ENCODE peak calls at places on chromosomes 13 and 19, in six cellular contexts. X is ecto neural progenitor cell, Z is Right ventricle myocardium inferior, E is AG04449, S is hepatic stellate cell, T is cardiac fibroblast. M is an unnamed sample.

GRCh38 chr19:14405758-14406644 is 13.1 kb downstream of the DDX39A start:
- DNase-seq in T (peak; percentile 82), E (no peak), Z (peak; percentile 93), X (peak; percentile 99), S (peak; percentile 85), M (peak; percentile 78)

GRCh38 chr13:94335786-94336357 is 143.6 kb downstream of the DCT start:
- DNase-seq in E (no peak), X (no peak), S (no peak), T (no peak), Z (no peak), M (no peak)

GRCh38 chr19:13012690-13013608 is 17.7 kb downstream of the NFIX start:
- DNase-seq in X (no peak), T (peak; percentile 76), Z (peak; percentile 74), E (no peak), S (peak; percentile 64), M (no peak)

GRCh38 chr19:1350861-1351260 is 32.8 kb upstream of the NDUFS7 start:
- DNase-seq in X (no peak), E (no peak), S (no peak), T (no peak), Z (peak; percentile 2), M (no peak)

GRCh38 chr19:2254052-2254872 is 2.0 kb downstream of the JSRP1 start:
- DNase-seq in T (no peak), S (no peak), Z (no peak), X (peak; percentile 82), E (no peak), M (no peak)

GRCh38 chr13:19665427-19665859 is 32.0 kb downstream of the MPHOSPH8 start:
- DNase-seq in E (no peak), S (no peak), T (no peak), Z (no peak), X (no peak), M (no peak)

GRCh38 chr13:37375071-37375470 is 223.5 kb downstream of the POSTN start:
- DNase-seq in X (no peak), E (no peak), Z (no peak), S (no peak), T (no peak), M (no peak)

GRCh38 chr19:2475702-2476450 is at the start of gene GADD45B:
- DNase-seq in Z (peak; percentile 98), T (peak; percentile 99), E (peak; percentile 82), S (peak; percentile 100), X (peak; percentile 95), M (peak; percentile 91)

GRCh38 chr19:43731346-43731745 is 15.5 kb downstream of the IRGC start:
- DNase-seq in E (no peak), Z (no peak), X (no peak), S (no peak), T (no peak), M (no peak)

GRCh38 chr13:78601124-78601885 is 2.0 kb downstream of the POU4F1 start:
- DNase-seq in Z (no peak), S (no peak), T (no peak), X (peak; percentile 69), E (no peak), M (no peak)

GRCh38 chr13:81184556-81185265 is 843.8 kb upstream of the SPRY2 start:
- DNase-seq in Z (no peak), S (no peak), X (no peak), E (no peak), T (peak; percentile 56), M (peak; percentile 7)

GRCh38 chr13:43905435-43906031 is 25.8 kb downstream of the LACC1 start:
- DNase-seq in S (peak; percentile 50), E (no peak), Z (no peak), T (peak; percentile 82), X (no peak), M (peak; percentile 50)

GRCh38 chr13:62564770-62565169 is 1149.1 kb upstream of the PCDH20 start:
- DNase-seq in E (no peak), X (no peak), T (no peak), Z (no peak), S (no peak), M (no peak)

GRCh38 chr19:19149402-19149801 is 11.1 kb upstream of the TMEM161A start:
- DNase-seq in X (no peak), E (no peak), T (no peak), Z (no peak), S (no peak), M (no peak)

GRCh38 chr13:78131811-78132210 is 213.2 kb upstream of the EDNRB start:
- DNase-seq in T (peak; percentile 32), E (no peak), S (peak; percentile 2), X (no peak), Z (no peak), M (no peak)

GRCh38 chr13:41012536-41012935 is 6.6 kb downstream of the ELF1 start:
- DNase-seq in S (no peak), X (no peak), Z (no peak), E (no peak), T (no peak), M (no peak)

GRCh38 chr19:43479226-43479625 is 13.8 kb upstream of the LYPD3 start:
- DNase-seq in E (no peak), T (no peak), S (no peak), X (no peak), Z (no peak), M (no peak)

GRCh38 chr13:105202384-105202783 is 1333.1 kb downstream of the EFNB2 start:
- DNase-seq in T (peak; percentile 42), E (no peak), X (no peak), Z (no peak), S (no peak), M (peak; percentile 60)

GRCh38 chr19:28164214-28164613 is 1048.7 kb downstream of the UQCRFS1 start:
- DNase-seq in S (no peak), T (no peak), X (no peak), E (no peak), Z (no peak), M (no peak)

GRCh38 chr13:49539313-49539712 is 43.6 kb downstream of the PHF11 start:
- DNase-seq in S (no peak), T (no peak), Z (no peak), E (no peak), X (no peak), M (no peak)

GRCh38 chr19:45166723-45167252 is 6.0 kb upstream of the NKPD1 start:
- DNase-seq in T (peak; percentile 22), E (no peak), S (no peak), X (no peak), Z (peak; percentile 47), M (no peak)

GRCh38 chr13:86174632-86175031 is 375.4 kb upstream of the SLITRK6 start:
- DNase-seq in E (no peak), S (no peak), T (no peak), X (no peak), Z (no peak), M (no peak)

GRCh38 chr19:18456974-18457373 is 19.0 kb upstream of the ISYNA1 start:
- DNase-seq in X (no peak), E (no peak), Z (no peak), T (no peak), S (no peak), M (no peak)

GRCh38 chr19:32387701-32388392 is 17.7 kb upstream of the DPY19L3 start:
- DNase-seq in X (no peak), E (no peak), T (peak; percentile 35), Z (no peak), S (no peak), M (no peak)

GRCh38 chr19:38266981-38267597 is 2.7 kb downstream of the SPINT2 start:
- DNase-seq in X (no peak), T (peak; percentile 52), Z (no peak), E (no peak), S (peak; percentile 60), M (peak; percentile 79)

M was measured in NCI-H226.